ENCODE peak calls at places on chromosomes 5 and 9, in seven cellular contexts. One of them, this sample, is unnamed.

GRCh38 chr9:120616961-120617636 is 37.1 kb upstream of the CDK5RAP2 start:
- DNase-seq in HCT116: no peak
- DNase-seq in K562: no peak
- DNase-seq in SK-N-SH: no peak
- DNase-seq in HepG2: no peak
- DNase-seq in H1: no peak
- DNase-seq in GM12878: no peak
- DNase-seq in this sample: no peak

GRCh38 chr5:90182726-90183125 is 226.8 kb downstream of the CETN3 start:
- DNase-seq in HCT116: no peak
- DNase-seq in K562: no peak
- DNase-seq in SK-N-SH: no peak
- DNase-seq in HepG2: no peak
- DNase-seq in H1: no peak
- DNase-seq in GM12878: no peak
- DNase-seq in this sample: no peak

GRCh38 chr9:129141066-129142041 is 30.1 kb downstream of the PTPA start:
- DNase-seq in HCT116: no peak
- DNase-seq in K562: peak
- DNase-seq in SK-N-SH: no peak
- DNase-seq in HepG2: no peak
- DNase-seq in H1: no peak
- DNase-seq in GM12878: peak
- DNase-seq in this sample: peak

GRCh38 chr5:32298056-32298420 is 14.7 kb downstream of the MTMR12 start:
- DNase-seq in HCT116: no peak
- DNase-seq in K562: no peak
- DNase-seq in SK-N-SH: no peak
- DNase-seq in HepG2: no peak
- DNase-seq in H1: no peak
- DNase-seq in GM12878: no peak
- DNase-seq in this sample: no peak

GRCh38 chr9:106535439-106535838 is 327.5 kb upstream of the ZNF462 start:
- DNase-seq in HCT116: no peak
- DNase-seq in K562: no peak
- DNase-seq in SK-N-SH: no peak
- DNase-seq in HepG2: no peak
- DNase-seq in H1: no peak
- DNase-seq in GM12878: no peak
- DNase-seq in this sample: no peak

GRCh38 chr9:133579231-133579560 is 30.0 kb downstream of the FAM163B start:
- DNase-seq in HCT116: no peak
- DNase-seq in K562: no peak
- DNase-seq in SK-N-SH: no peak
- DNase-seq in HepG2: no peak
- DNase-seq in H1: no peak
- DNase-seq in GM12878: no peak
- DNase-seq in this sample: no peak

GRCh38 chr5:135332519-135333150 is 66.4 kb downstream of the MACROH2A1 start:
- DNase-seq in HCT116: peak
- DNase-seq in K562: peak
- DNase-seq in SK-N-SH: peak
- DNase-seq in HepG2: peak
- DNase-seq in H1: no peak
- DNase-seq in GM12878: no peak
- DNase-seq in this sample: peak

GRCh38 chr5:82812575-82812974 is 264.6 kb downstream of the TMEM167A start:
- DNase-seq in HCT116: no peak
- DNase-seq in K562: no peak
- DNase-seq in SK-N-SH: no peak
- DNase-seq in HepG2: no peak
- DNase-seq in H1: no peak
- DNase-seq in GM12878: no peak
- DNase-seq in this sample: no peak

GRCh38 chr9:28774433-28775029 is 1201.2 kb upstream of the C9orf72 start:
- DNase-seq in HCT116: peak
- DNase-seq in K562: no peak
- DNase-seq in SK-N-SH: peak
- DNase-seq in HepG2: peak
- DNase-seq in H1: no peak
- DNase-seq in GM12878: no peak
- DNase-seq in this sample: no peak

GRCh38 chr5:176870110-176870591 is 29.0 kb downstream of the HK3 start:
- DNase-seq in HCT116: peak
- DNase-seq in K562: peak
- DNase-seq in SK-N-SH: peak
- DNase-seq in HepG2: peak
- DNase-seq in H1: peak
- DNase-seq in GM12878: no peak
- DNase-seq in this sample: peak

GRCh38 chr9:23044549-23044948 is 597.9 kb downstream of the DMRTA1 start:
- DNase-seq in HCT116: no peak
- DNase-seq in K562: no peak
- DNase-seq in SK-N-SH: no peak
- DNase-seq in HepG2: no peak
- DNase-seq in H1: no peak
- DNase-seq in GM12878: no peak
- DNase-seq in this sample: no peak

GRCh38 chr5:176515396-176515795 is 21.8 kb downstream of the RNF44 start:
- DNase-seq in HCT116: no peak
- DNase-seq in K562: no peak
- DNase-seq in SK-N-SH: no peak
- DNase-seq in HepG2: no peak
- DNase-seq in H1: no peak
- DNase-seq in GM12878: no peak
- DNase-seq in this sample: no peak

GRCh38 chr9:94757158-94757557 is 30.7 kb downstream of the AOPEP start:
- DNase-seq in HCT116: no peak
- DNase-seq in K562: peak
- DNase-seq in SK-N-SH: no peak
- DNase-seq in HepG2: no peak
- DNase-seq in H1: no peak
- DNase-seq in GM12878: no peak
- DNase-seq in this sample: no peak

GRCh38 chr9:129235931-129236331 is 57.9 kb upstream of the IER5L start:
- DNase-seq in HCT116: no peak
- DNase-seq in K562: no peak
- DNase-seq in SK-N-SH: no peak
- DNase-seq in HepG2: no peak
- DNase-seq in H1: no peak
- DNase-seq in GM12878: no peak
- DNase-seq in this sample: no peak

GRCh38 chr5:90709323-90710148 is 150.9 kb downstream of the ADGRV1 start:
- DNase-seq in HCT116: peak
- DNase-seq in K562: peak
- DNase-seq in SK-N-SH: peak
- DNase-seq in HepG2: peak
- DNase-seq in H1: peak
- DNase-seq in GM12878: no peak
- DNase-seq in this sample: peak

GRCh38 chr9:87844471-87844870 is 38.2 kb upstream of the SPATA31E1 start:
- DNase-seq in HCT116: no peak
- DNase-seq in K562: no peak
- DNase-seq in SK-N-SH: no peak
- DNase-seq in HepG2: no peak
- DNase-seq in H1: no peak
- DNase-seq in GM12878: no peak
- DNase-seq in this sample: no peak

GRCh38 chr5:30401479-30402058 is 791.9 kb upstream of the CDH6 start:
- DNase-seq in HCT116: no peak
- DNase-seq in K562: peak
- DNase-seq in SK-N-SH: peak
- DNase-seq in HepG2: peak
- DNase-seq in H1: peak
- DNase-seq in GM12878: no peak
- DNase-seq in this sample: no peak

DNA sequence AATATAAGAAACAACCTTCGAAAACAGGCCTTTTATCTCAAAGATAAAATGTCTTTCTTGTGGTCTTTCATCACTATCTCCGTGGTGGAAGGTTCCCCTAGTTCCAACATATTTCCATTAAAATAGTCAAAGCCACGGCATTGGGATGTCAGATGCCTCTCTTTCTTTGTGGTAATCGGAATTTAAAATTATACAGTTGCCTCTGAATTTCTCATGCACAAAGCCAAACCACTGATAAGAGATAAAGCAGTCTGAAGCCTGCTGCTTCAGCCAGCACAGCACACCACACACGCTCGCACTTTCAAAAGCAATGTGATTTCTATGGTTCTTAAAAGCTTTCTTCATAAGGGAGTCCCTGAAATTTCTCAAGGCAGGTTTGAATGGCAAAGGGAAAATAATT is 85.9 kb upstream of the PPP1R2B start:
- DNase-seq in HCT116: no peak
- DNase-seq in K562: no peak
- DNase-seq in SK-N-SH: no peak
- DNase-seq in HepG2: no peak
- DNase-seq in H1: no peak
- DNase-seq in GM12878: no peak
- DNase-seq in this sample: no peak
- TF ChIP-seq JUND in HCT116: no peak
- TF ChIP-seq JUND in K562: no peak
- TF ChIP-seq JUND in SK-N-SH: no peak
- TF ChIP-seq JUND in HepG2: no peak
- TF ChIP-seq JUND in H1: no peak
- TF ChIP-seq JUND in GM12878: no peak
- TF ChIP-seq JUND in this sample: no peak

GRCh38 chr5:23977365-23977764 is 470.0 kb downstream of the PRDM9 start:
- DNase-seq in HCT116: no peak
- DNase-seq in K562: no peak
- DNase-seq in SK-N-SH: no peak
- DNase-seq in HepG2: no peak
- DNase-seq in H1: no peak
- DNase-seq in GM12878: no peak
- DNase-seq in this sample: no peak
- TF ChIP-seq JUND in HCT116: no peak
- TF ChIP-seq JUND in K562: no peak
- TF ChIP-seq JUND in SK-N-SH: no peak
- TF ChIP-seq JUND in HepG2: no peak
- TF ChIP-seq JUND in H1: no peak
- TF ChIP-seq JUND in GM12878: no peak
- TF ChIP-seq JUND in this sample: no peak

DNA sequence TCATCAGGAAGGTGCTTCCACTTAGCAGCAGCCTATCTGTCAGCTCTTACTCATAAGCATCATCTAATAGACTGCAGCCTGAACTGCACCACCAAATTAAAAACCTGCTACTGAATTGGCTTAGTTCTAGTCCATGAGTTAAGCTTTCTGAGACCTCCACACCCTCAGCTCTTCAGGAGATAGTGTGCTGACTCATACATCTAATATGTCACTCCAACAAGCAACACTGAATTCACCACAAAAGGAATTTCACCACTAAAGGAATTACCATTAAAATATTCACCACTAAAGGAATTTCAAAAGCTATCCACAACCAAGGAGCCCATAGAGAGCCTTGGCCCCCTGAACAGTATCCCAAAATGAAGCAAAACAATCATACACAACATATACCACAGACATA is 418.5 kb upstream of the RORB start:
- DNase-seq in HCT116: no peak
- DNase-seq in K562: no peak
- DNase-seq in SK-N-SH: no peak
- DNase-seq in HepG2: no peak
- DNase-seq in H1: no peak
- DNase-seq in GM12878: no peak
- DNase-seq in this sample: no peak
- TF ChIP-seq JUND in HCT116: no peak
- TF ChIP-seq JUND in K562: no peak
- TF ChIP-seq JUND in SK-N-SH: no peak
- TF ChIP-seq JUND in HepG2: no peak
- TF ChIP-seq JUND in H1: peak
- TF ChIP-seq JUND in GM12878: no peak
- TF ChIP-seq JUND in this sample: no peak

GRCh38 chr9:8955315-8955714 is 1155.7 kb upstream of the DMAC1 start:
- DNase-seq in HCT116: no peak
- DNase-seq in K562: no peak
- DNase-seq in SK-N-SH: no peak
- DNase-seq in HepG2: no peak
- DNase-seq in H1: no peak
- DNase-seq in GM12878: no peak
- DNase-seq in this sample: no peak
- TF ChIP-seq JUND in HCT116: no peak
- TF ChIP-seq JUND in K562: no peak
- TF ChIP-seq JUND in SK-N-SH: no peak
- TF ChIP-seq JUND in HepG2: no peak
- TF ChIP-seq JUND in H1: no peak
- TF ChIP-seq JUND in GM12878: no peak
- TF ChIP-seq JUND in this sample: no peak

GRCh38 chr5:11252523-11252922 is 491.5 kb upstream of the DAP start:
- DNase-seq in HCT116: no peak
- DNase-seq in K562: no peak
- DNase-seq in SK-N-SH: no peak
- DNase-seq in HepG2: no peak
- DNase-seq in H1: no peak
- DNase-seq in GM12878: no peak
- DNase-seq in this sample: no peak

GRCh38 chr5:11247224-11247623 is 486.2 kb upstream of the DAP start:
- DNase-seq in HCT116: no peak
- DNase-seq in K562: no peak
- DNase-seq in SK-N-SH: no peak
- DNase-seq in HepG2: no peak
- DNase-seq in H1: no peak
- DNase-seq in GM12878: no peak
- DNase-seq in this sample: no peak

GRCh38 chr5:11248958-11249357 is 487.9 kb upstream of the DAP start:
- DNase-seq in HCT116: no peak
- DNase-seq in K562: no peak
- DNase-seq in SK-N-SH: no peak
- DNase-seq in HepG2: no peak
- DNase-seq in H1: no peak
- DNase-seq in GM12878: no peak
- DNase-seq in this sample: no peak

DNA sequence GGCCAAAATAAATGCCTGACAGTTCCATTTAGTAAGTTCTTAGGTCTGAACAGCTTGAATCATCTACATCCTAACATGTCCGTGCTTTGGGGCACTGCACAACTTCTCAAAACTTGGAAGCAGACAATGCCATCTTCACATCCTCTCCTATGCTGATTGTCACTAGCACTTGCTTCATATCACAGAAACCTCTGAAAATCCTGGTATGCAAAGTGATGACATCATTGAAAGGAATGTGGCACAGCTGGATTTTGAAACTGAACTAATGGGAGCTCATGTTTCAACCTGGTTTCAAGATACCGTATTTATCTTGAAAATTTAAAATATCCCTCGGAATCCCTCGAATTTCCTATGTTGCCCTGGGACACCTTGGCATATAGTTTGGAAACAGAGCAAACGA is 490.2 kb upstream of the DAP start:
- DNase-seq in HCT116: no peak
- DNase-seq in K562: no peak
- DNase-seq in SK-N-SH: no peak
- DNase-seq in HepG2: peak
- DNase-seq in H1: no peak
- DNase-seq in GM12878: no peak
- DNase-seq in this sample: no peak
- TF ChIP-seq JUND in HCT116: no peak
- TF ChIP-seq JUND in K562: no peak
- TF ChIP-seq JUND in SK-N-SH: no peak
- TF ChIP-seq JUND in HepG2: no peak
- TF ChIP-seq JUND in H1: peak
- TF ChIP-seq JUND in GM12878: no peak
- TF ChIP-seq JUND in this sample: no peak

This sample was measured in T47D.